ENCODE peak calls at places on chromosomes 6 and 20, in nine cellular contexts. One of them, this sample, is unnamed.

GRCh38 chr6:40917603-40918002 is 121.4 kb downstream of the UNC5CL start:
- DNase-seq in GM03348: no peak
- DNase-seq in activated naive CD4-positive, alpha-beta T cell treated with anti-CD3 and anti-CD28 coated beads, Interleukin-2, amount 10 ng/mL, durations not matched to agents 7 days and 5 days: no peak
- DNase-seq in AG08396: no peak
- DNase-seq in upper lobe of right lung: no peak
- DNase-seq in GDM1: no peak
- DNase-seq in EL: no peak
- DNase-seq in HEK293T: no peak
- DNase-seq in activated gamma-delta T cell treated with Interleukin-2 at 50 U/mL for 16 hours: no peak
- DNase-seq in this sample: no peak

GRCh38 chr6:71375676-71376075 is 87.1 kb downstream of the OGFRL1 start:
- DNase-seq in activated naive CD4-positive, alpha-beta T cell treated with anti-CD3 and anti-CD28 coated beads, Interleukin-2, amount 10 ng/mL, durations not matched to agents 7 days and 5 days: no peak
- DNase-seq in GDM1: no peak
- DNase-seq in EL: no peak
- DNase-seq in upper lobe of right lung: no peak
- DNase-seq in AG08396: no peak
- DNase-seq in HEK293T: no peak
- DNase-seq in GM03348: no peak
- DNase-seq in activated gamma-delta T cell treated with Interleukin-2 at 50 U/mL for 16 hours: no peak
- DNase-seq in this sample: no peak

GRCh38 chr6:42339991-42340401 is 111.7 kb downstream of the TRERF1 start:
- DNase-seq in AG08396: no peak
- DNase-seq in GDM1: no peak
- DNase-seq in GM03348: no peak
- DNase-seq in EL: peak
- DNase-seq in activated naive CD4-positive, alpha-beta T cell treated with anti-CD3 and anti-CD28 coated beads, Interleukin-2, amount 10 ng/mL, durations not matched to agents 7 days and 5 days: no peak
- DNase-seq in activated gamma-delta T cell treated with Interleukin-2 at 50 U/mL for 16 hours: no peak
- DNase-seq in HEK293T: no peak
- DNase-seq in upper lobe of right lung: no peak
- DNase-seq in this sample: no peak

GRCh38 chr6:166167801-166168615 is at the start of gene TBXT:
- DNase-seq in GM03348: no peak
- DNase-seq in AG08396: no peak
- DNase-seq in EL: no peak
- DNase-seq in upper lobe of right lung: no peak
- DNase-seq in HEK293T: no peak
- DNase-seq in activated naive CD4-positive, alpha-beta T cell treated with anti-CD3 and anti-CD28 coated beads, Interleukin-2, amount 10 ng/mL, durations not matched to agents 7 days and 5 days: peak
- DNase-seq in GDM1: no peak
- DNase-seq in activated gamma-delta T cell treated with Interleukin-2 at 50 U/mL for 16 hours: no peak
- DNase-seq in this sample: peak

GRCh38 chr6:17705428-17705777 is 1.3 kb downstream of the NUP153 start:
- DNase-seq in HEK293T: peak
- DNase-seq in activated naive CD4-positive, alpha-beta T cell treated with anti-CD3 and anti-CD28 coated beads, Interleukin-2, amount 10 ng/mL, durations not matched to agents 7 days and 5 days: no peak
- DNase-seq in AG08396: peak
- DNase-seq in activated gamma-delta T cell treated with Interleukin-2 at 50 U/mL for 16 hours: no peak
- DNase-seq in GM03348: peak
- DNase-seq in GDM1: no peak
- DNase-seq in upper lobe of right lung: no peak
- DNase-seq in EL: peak
- DNase-seq in this sample: peak

GRCh38 chr20:63553933-63554290 is at the start of gene FNDC11:
- DNase-seq in GDM1: peak
- DNase-seq in upper lobe of right lung: peak
- DNase-seq in AG08396: peak
- DNase-seq in activated gamma-delta T cell treated with Interleukin-2 at 50 U/mL for 16 hours: peak
- DNase-seq in HEK293T: no peak
- DNase-seq in EL: peak
- DNase-seq in activated naive CD4-positive, alpha-beta T cell treated with anti-CD3 and anti-CD28 coated beads, Interleukin-2, amount 10 ng/mL, durations not matched to agents 7 days and 5 days: peak
- DNase-seq in GM03348: peak
- DNase-seq in this sample: peak

GRCh38 chr20:23670361-23670760 is 18.5 kb downstream of the CST4 start:
- DNase-seq in AG08396: no peak
- DNase-seq in HEK293T: no peak
- DNase-seq in activated naive CD4-positive, alpha-beta T cell treated with anti-CD3 and anti-CD28 coated beads, Interleukin-2, amount 10 ng/mL, durations not matched to agents 7 days and 5 days: no peak
- DNase-seq in GM03348: no peak
- DNase-seq in GDM1: no peak
- DNase-seq in activated gamma-delta T cell treated with Interleukin-2 at 50 U/mL for 16 hours: no peak
- DNase-seq in EL: no peak
- DNase-seq in upper lobe of right lung: no peak
- DNase-seq in this sample: no peak

GRCh38 chr6:30763618-30764489 is 19.5 kb upstream of the IER3 start:
- DNase-seq in AG08396: peak
- DNase-seq in activated naive CD4-positive, alpha-beta T cell treated with anti-CD3 and anti-CD28 coated beads, Interleukin-2, amount 10 ng/mL, durations not matched to agents 7 days and 5 days: peak
- DNase-seq in EL: peak
- DNase-seq in GDM1: no peak
- DNase-seq in HEK293T: peak
- DNase-seq in upper lobe of right lung: no peak
- DNase-seq in activated gamma-delta T cell treated with Interleukin-2 at 50 U/mL for 16 hours: no peak
- DNase-seq in GM03348: no peak
- DNase-seq in this sample: no peak

GRCh38 chr6:124964764-124965105 is 2.5 kb downstream of the RNF217 start:
- DNase-seq in activated naive CD4-positive, alpha-beta T cell treated with anti-CD3 and anti-CD28 coated beads, Interleukin-2, amount 10 ng/mL, durations not matched to agents 7 days and 5 days: no peak
- DNase-seq in activated gamma-delta T cell treated with Interleukin-2 at 50 U/mL for 16 hours: no peak
- DNase-seq in upper lobe of right lung: no peak
- DNase-seq in GM03348: peak
- DNase-seq in HEK293T: no peak
- DNase-seq in AG08396: no peak
- DNase-seq in EL: peak
- DNase-seq in GDM1: no peak
- DNase-seq in this sample: no peak

GRCh38 chr6:7016238-7016637 is 91.5 kb upstream of the RREB1 start:
- DNase-seq in AG08396: no peak
- DNase-seq in GDM1: no peak
- DNase-seq in HEK293T: no peak
- DNase-seq in GM03348: no peak
- DNase-seq in upper lobe of right lung: no peak
- DNase-seq in activated gamma-delta T cell treated with Interleukin-2 at 50 U/mL for 16 hours: no peak
- DNase-seq in EL: peak
- DNase-seq in activated naive CD4-positive, alpha-beta T cell treated with anti-CD3 and anti-CD28 coated beads, Interleukin-2, amount 10 ng/mL, durations not matched to agents 7 days and 5 days: no peak
- DNase-seq in this sample: no peak

GRCh38 chr20:51340451-51340840 is 202.1 kb downstream of the NFATC2 start:
- DNase-seq in EL: no peak
- DNase-seq in AG08396: no peak
- DNase-seq in GDM1: no peak
- DNase-seq in upper lobe of right lung: no peak
- DNase-seq in activated gamma-delta T cell treated with Interleukin-2 at 50 U/mL for 16 hours: no peak
- DNase-seq in GM03348: no peak
- DNase-seq in HEK293T: peak
- DNase-seq in activated naive CD4-positive, alpha-beta T cell treated with anti-CD3 and anti-CD28 coated beads, Interleukin-2, amount 10 ng/mL, durations not matched to agents 7 days and 5 days: no peak
- DNase-seq in this sample: no peak

GRCh38 chr6:34531580-34532201 is 24.4 kb downstream of the SPDEF start:
- DNase-seq in EL: no peak
- DNase-seq in GDM1: no peak
- DNase-seq in AG08396: no peak
- DNase-seq in HEK293T: no peak
- DNase-seq in GM03348: no peak
- DNase-seq in upper lobe of right lung: no peak
- DNase-seq in activated naive CD4-positive, alpha-beta T cell treated with anti-CD3 and anti-CD28 coated beads, Interleukin-2, amount 10 ng/mL, durations not matched to agents 7 days and 5 days: no peak
- DNase-seq in activated gamma-delta T cell treated with Interleukin-2 at 50 U/mL for 16 hours: no peak
- DNase-seq in this sample: peak

GRCh38 chr6:7260291-7261029 is 52.5 kb downstream of the SSR1 start:
- DNase-seq in GM03348: no peak
- DNase-seq in HEK293T: no peak
- DNase-seq in upper lobe of right lung: no peak
- DNase-seq in AG08396: no peak
- DNase-seq in GDM1: no peak
- DNase-seq in activated naive CD4-positive, alpha-beta T cell treated with anti-CD3 and anti-CD28 coated beads, Interleukin-2, amount 10 ng/mL, durations not matched to agents 7 days and 5 days: no peak
- DNase-seq in activated gamma-delta T cell treated with Interleukin-2 at 50 U/mL for 16 hours: no peak
- DNase-seq in EL: no peak
- DNase-seq in this sample: no peak

GRCh38 chr6:48111143-48111506 is at the start of gene PTCHD4:
- DNase-seq in HEK293T: peak
- DNase-seq in EL: peak
- DNase-seq in GDM1: peak
- DNase-seq in activated naive CD4-positive, alpha-beta T cell treated with anti-CD3 and anti-CD28 coated beads, Interleukin-2, amount 10 ng/mL, durations not matched to agents 7 days and 5 days: no peak
- DNase-seq in upper lobe of right lung: no peak
- DNase-seq in AG08396: peak
- DNase-seq in GM03348: peak
- DNase-seq in activated gamma-delta T cell treated with Interleukin-2 at 50 U/mL for 16 hours: no peak
- DNase-seq in this sample: no peak

GRCh38 chr6:118679293-118679692 is 27.9 kb upstream of the CEP85L start:
- DNase-seq in upper lobe of right lung: no peak
- DNase-seq in activated naive CD4-positive, alpha-beta T cell treated with anti-CD3 and anti-CD28 coated beads, Interleukin-2, amount 10 ng/mL, durations not matched to agents 7 days and 5 days: no peak
- DNase-seq in EL: peak
- DNase-seq in AG08396: peak
- DNase-seq in HEK293T: no peak
- DNase-seq in activated gamma-delta T cell treated with Interleukin-2 at 50 U/mL for 16 hours: no peak
- DNase-seq in GDM1: no peak
- DNase-seq in GM03348: peak
- DNase-seq in this sample: no peak

GRCh38 chr20:57231951-57232428 is 34.5 kb downstream of the BMP7 start:
- DNase-seq in upper lobe of right lung: no peak
- DNase-seq in AG08396: no peak
- DNase-seq in GM03348: no peak
- DNase-seq in GDM1: no peak
- DNase-seq in activated naive CD4-positive, alpha-beta T cell treated with anti-CD3 and anti-CD28 coated beads, Interleukin-2, amount 10 ng/mL, durations not matched to agents 7 days and 5 days: no peak
- DNase-seq in HEK293T: no peak
- DNase-seq in activated gamma-delta T cell treated with Interleukin-2 at 50 U/mL for 16 hours: no peak
- DNase-seq in EL: no peak
- DNase-seq in this sample: no peak

GRCh38 chr6:169098136-169098535 is 155.5 kb downstream of the THBS2 start:
- DNase-seq in activated naive CD4-positive, alpha-beta T cell treated with anti-CD3 and anti-CD28 coated beads, Interleukin-2, amount 10 ng/mL, durations not matched to agents 7 days and 5 days: no peak
- DNase-seq in GM03348: no peak
- DNase-seq in upper lobe of right lung: no peak
- DNase-seq in HEK293T: no peak
- DNase-seq in EL: no peak
- DNase-seq in AG08396: no peak
- DNase-seq in GDM1: no peak
- DNase-seq in activated gamma-delta T cell treated with Interleukin-2 at 50 U/mL for 16 hours: no peak
- DNase-seq in this sample: no peak

GRCh38 chr6:127737009-127737486 is 160.1 kb downstream of the C6orf58 start:
- DNase-seq in GM03348: peak
- DNase-seq in AG08396: peak
- DNase-seq in upper lobe of right lung: no peak
- DNase-seq in activated naive CD4-positive, alpha-beta T cell treated with anti-CD3 and anti-CD28 coated beads, Interleukin-2, amount 10 ng/mL, durations not matched to agents 7 days and 5 days: peak
- DNase-seq in GDM1: no peak
- DNase-seq in EL: peak
- DNase-seq in activated gamma-delta T cell treated with Interleukin-2 at 50 U/mL for 16 hours: peak
- DNase-seq in HEK293T: peak
- DNase-seq in this sample: peak

GRCh38 chr6:41477572-41477971 is 68.6 kb upstream of the FOXP4 start:
- DNase-seq in GDM1: no peak
- DNase-seq in GM03348: no peak
- DNase-seq in EL: no peak
- DNase-seq in upper lobe of right lung: no peak
- DNase-seq in HEK293T: no peak
- DNase-seq in activated naive CD4-positive, alpha-beta T cell treated with anti-CD3 and anti-CD28 coated beads, Interleukin-2, amount 10 ng/mL, durations not matched to agents 7 days and 5 days: no peak
- DNase-seq in AG08396: no peak
- DNase-seq in activated gamma-delta T cell treated with Interleukin-2 at 50 U/mL for 16 hours: no peak
- DNase-seq in this sample: no peak

GRCh38 chr6:43761666-43762409 is 8.2 kb upstream of the VEGFA start:
- DNase-seq in GM03348: no peak
- DNase-seq in upper lobe of right lung: peak
- DNase-seq in GDM1: no peak
- DNase-seq in HEK293T: no peak
- DNase-seq in EL: no peak
- DNase-seq in activated gamma-delta T cell treated with Interleukin-2 at 50 U/mL for 16 hours: no peak
- DNase-seq in AG08396: no peak
- DNase-seq in activated naive CD4-positive, alpha-beta T cell treated with anti-CD3 and anti-CD28 coated beads, Interleukin-2, amount 10 ng/mL, durations not matched to agents 7 days and 5 days: no peak
- DNase-seq in this sample: no peak

GRCh38 chr6:156420172-156420993 is 356.8 kb upstream of the ARID1B start:
- DNase-seq in HEK293T: no peak
- DNase-seq in GDM1: no peak
- DNase-seq in GM03348: no peak
- DNase-seq in activated naive CD4-positive, alpha-beta T cell treated with anti-CD3 and anti-CD28 coated beads, Interleukin-2, amount 10 ng/mL, durations not matched to agents 7 days and 5 days: no peak
- DNase-seq in activated gamma-delta T cell treated with Interleukin-2 at 50 U/mL for 16 hours: no peak
- DNase-seq in AG08396: no peak
- DNase-seq in EL: peak
- DNase-seq in upper lobe of right lung: no peak
- DNase-seq in this sample: no peak

GRCh38 chr6:36968266-36968977 is 13.9 kb downstream of the PI16 start:
- DNase-seq in HEK293T: no peak
- DNase-seq in activated gamma-delta T cell treated with Interleukin-2 at 50 U/mL for 16 hours: no peak
- DNase-seq in EL: no peak
- DNase-seq in upper lobe of right lung: no peak
- DNase-seq in AG08396: no peak
- DNase-seq in activated naive CD4-positive, alpha-beta T cell treated with anti-CD3 and anti-CD28 coated beads, Interleukin-2, amount 10 ng/mL, durations not matched to agents 7 days and 5 days: no peak
- DNase-seq in GDM1: no peak
- DNase-seq in GM03348: no peak
- DNase-seq in this sample: no peak

GRCh38 chr6:38215651-38216319 is 396.3 kb downstream of the ZFAND3 start:
- DNase-seq in HEK293T: no peak
- DNase-seq in activated naive CD4-positive, alpha-beta T cell treated with anti-CD3 and anti-CD28 coated beads, Interleukin-2, amount 10 ng/mL, durations not matched to agents 7 days and 5 days: no peak
- DNase-seq in activated gamma-delta T cell treated with Interleukin-2 at 50 U/mL for 16 hours: no peak
- DNase-seq in GDM1: no peak
- DNase-seq in AG08396: no peak
- DNase-seq in upper lobe of right lung: no peak
- DNase-seq in GM03348: no peak
- DNase-seq in EL: no peak
- DNase-seq in this sample: no peak

GRCh38 chr6:34527751-34528670 is 28.1 kb downstream of the SPDEF start:
- DNase-seq in activated gamma-delta T cell treated with Interleukin-2 at 50 U/mL for 16 hours: no peak
- DNase-seq in HEK293T: no peak
- DNase-seq in upper lobe of right lung: no peak
- DNase-seq in AG08396: no peak
- DNase-seq in GDM1: no peak
- DNase-seq in GM03348: no peak
- DNase-seq in EL: no peak
- DNase-seq in activated naive CD4-positive, alpha-beta T cell treated with anti-CD3 and anti-CD28 coated beads, Interleukin-2, amount 10 ng/mL, durations not matched to agents 7 days and 5 days: no peak
- DNase-seq in this sample: no peak

GRCh38 chr20:49432562-49432961 is 49.9 kb downstream of the KCNB1 start:
- DNase-seq in AG08396: no peak
- DNase-seq in GM03348: no peak
- DNase-seq in activated naive CD4-positive, alpha-beta T cell treated with anti-CD3 and anti-CD28 coated beads, Interleukin-2, amount 10 ng/mL, durations not matched to agents 7 days and 5 days: no peak
- DNase-seq in upper lobe of right lung: no peak
- DNase-seq in GDM1: no peak
- DNase-seq in HEK293T: no peak
- DNase-seq in activated gamma-delta T cell treated with Interleukin-2 at 50 U/mL for 16 hours: no peak
- DNase-seq in EL: no peak
- DNase-seq in this sample: no peak

GRCh38 chr6:4486543-4487319 is 289.5 kb upstream of the CDYL start:
- DNase-seq in HEK293T: no peak
- DNase-seq in AG08396: no peak
- DNase-seq in activated naive CD4-positive, alpha-beta T cell treated with anti-CD3 and anti-CD28 coated beads, Interleukin-2, amount 10 ng/mL, durations not matched to agents 7 days and 5 days: no peak
- DNase-seq in activated gamma-delta T cell treated with Interleukin-2 at 50 U/mL for 16 hours: no peak
- DNase-seq in GM03348: no peak
- DNase-seq in EL: no peak
- DNase-seq in upper lobe of right lung: no peak
- DNase-seq in GDM1: no peak
- DNase-seq in this sample: no peak

GRCh38 chr20:63177785-63178444 is 38.0 kb downstream of the YTHDF1 start:
- DNase-seq in HEK293T: no peak
- DNase-seq in upper lobe of right lung: no peak
- DNase-seq in activated gamma-delta T cell treated with Interleukin-2 at 50 U/mL for 16 hours: no peak
- DNase-seq in activated naive CD4-positive, alpha-beta T cell treated with anti-CD3 and anti-CD28 coated beads, Interleukin-2, amount 10 ng/mL, durations not matched to agents 7 days and 5 days: no peak
- DNase-seq in EL: no peak
- DNase-seq in GDM1: no peak
- DNase-seq in GM03348: no peak
- DNase-seq in AG08396: no peak
- DNase-seq in this sample: no peak

GRCh38 chr6:130679684-130680083 is 147.5 kb upstream of the SMLR1 start:
- DNase-seq in activated naive CD4-positive, alpha-beta T cell treated with anti-CD3 and anti-CD28 coated beads, Interleukin-2, amount 10 ng/mL, durations not matched to agents 7 days and 5 days: no peak
- DNase-seq in GM03348: peak
- DNase-seq in HEK293T: no peak
- DNase-seq in EL: no peak
- DNase-seq in GDM1: no peak
- DNase-seq in upper lobe of right lung: no peak
- DNase-seq in activated gamma-delta T cell treated with Interleukin-2 at 50 U/mL for 16 hours: no peak
- DNase-seq in AG08396: no peak
- DNase-seq in this sample: no peak

GRCh38 chr6:161327360-161327953 is 53.6 kb upstream of the AGPAT4 start:
- DNase-seq in AG08396: no peak
- DNase-seq in GDM1: no peak
- DNase-seq in HEK293T: no peak
- DNase-seq in activated gamma-delta T cell treated with Interleukin-2 at 50 U/mL for 16 hours: no peak
- DNase-seq in EL: peak
- DNase-seq in upper lobe of right lung: no peak
- DNase-seq in activated naive CD4-positive, alpha-beta T cell treated with anti-CD3 and anti-CD28 coated beads, Interleukin-2, amount 10 ng/mL, durations not matched to agents 7 days and 5 days: no peak
- DNase-seq in GM03348: no peak
- DNase-seq in this sample: no peak

GRCh38 chr6:44004625-44005506 is 122.4 kb downstream of the MRPL14 start:
- DNase-seq in activated gamma-delta T cell treated with Interleukin-2 at 50 U/mL for 16 hours: no peak
- DNase-seq in upper lobe of right lung: peak
- DNase-seq in GM03348: peak
- DNase-seq in GDM1: no peak
- DNase-seq in HEK293T: no peak
- DNase-seq in EL: peak
- DNase-seq in activated naive CD4-positive, alpha-beta T cell treated with anti-CD3 and anti-CD28 coated beads, Interleukin-2, amount 10 ng/mL, durations not matched to agents 7 days and 5 days: peak
- DNase-seq in AG08396: peak
- DNase-seq in this sample: peak

GRCh38 chr6:87705070-87705691 is 3.1 kb upstream of the AKIRIN2 start:
- DNase-seq in activated naive CD4-positive, alpha-beta T cell treated with anti-CD3 and anti-CD28 coated beads, Interleukin-2, amount 10 ng/mL, durations not matched to agents 7 days and 5 days: no peak
- DNase-seq in GM03348: no peak
- DNase-seq in activated gamma-delta T cell treated with Interleukin-2 at 50 U/mL for 16 hours: no peak
- DNase-seq in upper lobe of right lung: no peak
- DNase-seq in GDM1: no peak
- DNase-seq in AG08396: no peak
- DNase-seq in EL: peak
- DNase-seq in HEK293T: no peak
- DNase-seq in this sample: no peak